ENCODE peak calls at places on chromosome 15, in five cellular contexts. D is Caco-2, U is neural progenitor cell, C is GM23338, O is progenitor cell of endocrine pancreas. G is an unnamed sample.

GRCh38 chr15:78263351-78263781 is 996 bp upstream of the DNAJA4 start:
- DNase-seq in U (no peak), C (no peak), O (no peak), D (no peak), G (no peak)

GRCh38 chr15:69838951-69839350 is 258.8 kb downstream of the TLE3 start:
- DNase-seq in C (no peak), D (no peak), U (no peak), O (no peak), G (no peak)

GRCh38 chr15:90412356-90413194 is 24.5 kb downstream of the IQGAP1 start:
- DNase-seq in O (no peak), D (peak; percentile 77), U (no peak), C (peak; percentile 87), G (no peak)

GRCh38 chr15:64681424-64682024 is 93.9 kb downstream of the RBPMS2 start:
- DNase-seq in O (peak; percentile 28), C (peak; percentile 88), U (peak; percentile 87), D (peak; percentile 75), G (no peak)

GRCh38 chr15:68646156-68646555 is 67.4 kb downstream of the CORO2B start:
- DNase-seq in C (no peak), U (no peak), D (no peak), O (no peak), G (no peak)

GRCh38 chr15:43794269-43795037 is 2.3 kb downstream of the SERF2 start:
- DNase-seq in U (no peak), C (no peak), D (no peak), O (no peak), G (no peak)

GRCh38 chr15:40807888-40808194 is 568 bp upstream of the DNAJC17 start:
- DNase-seq in C (no peak), D (no peak), U (no peak), O (no peak), G (no peak)

GRCh38 chr15:70588613-70589012 is 174.7 kb downstream of the UACA start:
- DNase-seq in U (no peak), D (no peak), C (no peak), O (no peak), G (no peak)

GRCh38 chr15:59812185-59812870 is 123.2 kb upstream of the BNIP2 start:
- DNase-seq in D (no peak), C (peak; percentile 29), O (no peak), U (no peak), G (no peak)

GRCh38 chr15:96294766-96295165 is 35.7 kb upstream of the NR2F2 start:
- DNase-seq in U (no peak), O (no peak), C (no peak), D (no peak), G (no peak)

GRCh38 chr15:59556405-59556804 is 55.2 kb upstream of the GCNT3 start:
- DNase-seq in U (no peak), D (no peak), C (no peak), O (no peak), G (no peak)

GRCh38 chr15:100771745-100772144 is 107.9 kb upstream of the ALDH1A3 start:
- DNase-seq in C (no peak), D (no peak), O (no peak), U (no peak), G (no peak)

GRCh38 chr15:52227456-52227855 is 36.3 kb upstream of the GNB5 start:
- DNase-seq in D (peak; percentile 62), C (peak; percentile 92), U (peak; percentile 82), O (no peak), G (peak; percentile 40)

GRCh38 chr15:41919954-41920538 is 26.2 kb upstream of the SPTBN5 start:
- DNase-seq in C (no peak), O (no peak), U (no peak), D (no peak), G (no peak)

GRCh38 chr15:57118013-57118799 is 199.8 kb downstream of the TCF12 start:
- DNase-seq in D (no peak), O (no peak), U (no peak), C (peak; percentile 42), G (no peak)

GRCh38 chr15:31268108-31268501 is 58.5 kb upstream of the KLF13 start:
- DNase-seq in O (no peak), D (no peak), U (no peak), C (no peak), G (no peak)

GRCh38 chr15:73599934-73600333 is 33.3 kb downstream of the NPTN start:
- DNase-seq in O (no peak), C (no peak), U (no peak), D (no peak), G (no peak)

GRCh38 chr15:23646165-23647000 is 1.3 kb downstream of the MAGEL2 start:
- DNase-seq in U (no peak), O (no peak), C (no peak), D (no peak), G (no peak)

GRCh38 chr15:58793862-58794261 is 22.8 kb downstream of the MINDY2 start:
- DNase-seq in D (peak; percentile 91), U (no peak), C (peak; percentile 16), O (no peak), G (no peak)

GRCh38 chr15:22980189-22981136 is at the start of gene CYFIP1:
- DNase-seq in O (peak; percentile 72), U (peak; percentile 85), C (peak; percentile 84), D (peak; percentile 94), G (peak; percentile 22)

GRCh38 chr15:39593071-39594055 is 12.5 kb downstream of the THBS1 start:
- DNase-seq in C (no peak), O (no peak), U (no peak), D (no peak), G (no peak)

GRCh38 chr15:55337160-55337559 is 18.1 kb downstream of the PIGB start:
- DNase-seq in C (no peak), O (no peak), U (no peak), D (no peak), G (no peak)

GRCh38 chr15:99603828-99604227 is 38.0 kb downstream of the MEF2A start:
- DNase-seq in C (no peak), D (no peak), O (no peak), U (no peak), G (no peak)

GRCh38 chr15:33639968-33640367 is 328.3 kb upstream of the CHRM5 start:
- DNase-seq in D (no peak), C (no peak), U (peak; percentile 30), O (no peak), G (no peak)

GRCh38 chr15:94584833-94585244 is 353.5 kb downstream of the MCTP2 start:
- DNase-seq in O (no peak), U (no peak), C (no peak), D (no peak), G (no peak)

GRCh38 chr15:57224664-57225063 is 151.6 kb upstream of the CGNL1 start:
- DNase-seq in O (no peak), U (no peak), D (no peak), C (no peak), G (no peak)

GRCh38 chr15:51132384-51133139 is 37.9 kb upstream of the TNFAIP8L3 start:
- DNase-seq in C (peak; percentile 59), D (peak; percentile 24), U (peak; percentile 61), O (no peak), G (no peak)

GRCh38 chr15:33675246-33675645 is 293.1 kb upstream of the CHRM5 start:
- DNase-seq in C (peak; percentile 81), O (no peak), U (peak; percentile 74), D (no peak), G (no peak)

GRCh38 chr15:41734079-41734478 is 40.2 kb upstream of the MAPKBP1 start:
- DNase-seq in U (no peak), O (no peak), C (no peak), D (no peak), G (no peak)

DNA sequence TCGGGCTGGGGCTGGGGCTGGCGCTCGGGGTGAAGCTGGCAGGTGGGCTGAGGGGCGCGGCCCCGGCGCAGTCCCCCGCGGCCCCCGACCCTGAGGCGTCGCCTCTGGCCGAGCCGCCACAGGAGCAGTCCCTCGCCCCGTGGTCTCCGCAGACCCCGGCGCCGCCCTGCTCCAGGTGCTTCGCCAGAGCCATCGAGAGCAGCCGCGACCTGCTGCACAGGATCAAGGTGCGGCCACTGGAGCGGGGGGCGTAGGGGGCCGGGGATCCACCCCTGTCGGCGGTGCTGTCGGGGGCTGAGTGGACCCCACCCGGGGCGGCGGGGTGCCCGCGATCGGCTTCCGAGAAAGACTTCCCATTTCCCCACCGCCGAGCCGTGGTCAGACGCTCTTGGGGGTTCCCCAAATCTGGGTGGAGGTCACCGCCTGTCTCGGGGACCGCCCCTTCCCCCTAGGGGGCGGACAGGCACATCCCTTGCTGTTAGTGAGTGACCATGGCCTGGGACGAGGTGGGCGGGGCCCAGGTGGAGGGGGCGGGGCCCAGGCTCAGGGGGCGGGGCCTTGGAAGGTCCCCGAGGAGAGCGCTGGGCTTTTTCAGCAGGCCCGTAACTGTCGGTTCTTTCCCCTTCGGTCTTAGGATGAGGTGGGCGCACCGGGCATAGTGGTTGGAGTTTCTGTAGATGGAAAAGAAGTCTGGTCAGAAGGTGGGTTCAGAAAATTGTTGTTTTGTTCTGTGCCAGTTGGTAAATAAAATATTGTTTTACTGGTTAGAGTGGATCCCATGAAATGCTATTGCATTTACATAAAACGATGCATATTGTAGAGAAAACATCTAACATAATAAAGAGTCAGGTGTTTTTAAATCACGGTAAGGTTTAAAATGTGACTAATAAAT is 587 bp downstream of the LACTB start:
- DNase-seq in U (peak; percentile 78), C (peak; percentile 85), D (peak; percentile 75), O (peak; percentile 82), G (peak; percentile 77)
- TF ChIP-seq CTCF in U (peak; percentile 25), C (peak; percentile 21), D (peak; percentile 39), O (peak; percentile 50), G (no peak)

GRCh38 chr15:48281674-48282073 is 49.6 kb upstream of the DUT start:
- DNase-seq in U (no peak), D (no peak), O (no peak), C (peak; percentile 37), G (no peak)
- TF ChIP-seq CTCF in U (no peak), D (no peak), O (no peak), C (peak; percentile 20), G (no peak)

DNA sequence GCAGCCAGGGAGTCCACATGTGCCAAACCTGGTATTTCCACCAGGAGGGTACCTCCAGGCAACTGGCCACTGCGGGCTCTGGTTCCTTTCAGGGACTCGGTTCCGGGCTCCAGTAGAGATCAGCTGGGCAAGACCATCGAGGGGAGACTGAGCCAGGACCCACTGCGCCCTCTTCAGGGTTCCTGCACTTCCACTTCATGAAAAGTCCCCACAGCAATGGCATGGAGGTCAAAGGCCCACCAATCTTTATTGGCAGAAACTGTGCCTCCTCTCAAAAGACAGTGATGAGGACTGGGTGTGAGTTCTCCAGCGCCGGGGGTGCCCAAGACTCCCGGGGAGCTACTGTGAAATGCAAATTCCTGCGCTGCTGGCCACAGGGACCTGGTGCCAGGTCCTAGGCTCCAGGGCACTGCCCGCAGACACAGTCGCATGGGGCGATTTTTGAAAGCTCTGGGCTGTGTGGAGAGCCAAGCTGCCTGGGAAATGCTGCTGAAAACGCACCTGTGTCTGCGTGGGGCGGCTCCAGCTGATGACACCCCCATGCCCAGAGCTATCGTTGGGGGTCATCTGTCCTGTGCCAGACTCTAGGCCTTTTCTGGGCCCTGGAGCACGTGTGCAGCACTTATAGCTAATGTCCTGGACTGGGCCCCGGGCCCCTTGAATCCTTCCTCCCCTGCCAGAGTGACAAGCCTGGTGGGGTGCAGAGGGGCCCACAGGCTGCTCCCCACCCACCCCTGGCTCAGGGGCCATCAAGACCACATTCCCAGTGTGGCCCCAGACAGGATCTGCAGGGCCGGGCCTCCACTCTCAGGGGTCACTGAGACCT is 144.0 kb downstream of the NSMCE3 start:
- DNase-seq in C (no peak), U (no peak), O (no peak), D (no peak), G (no peak)
- TF ChIP-seq CTCF in C (peak; percentile 16), U (no peak), O (no peak), D (no peak), G (no peak)

DNA sequence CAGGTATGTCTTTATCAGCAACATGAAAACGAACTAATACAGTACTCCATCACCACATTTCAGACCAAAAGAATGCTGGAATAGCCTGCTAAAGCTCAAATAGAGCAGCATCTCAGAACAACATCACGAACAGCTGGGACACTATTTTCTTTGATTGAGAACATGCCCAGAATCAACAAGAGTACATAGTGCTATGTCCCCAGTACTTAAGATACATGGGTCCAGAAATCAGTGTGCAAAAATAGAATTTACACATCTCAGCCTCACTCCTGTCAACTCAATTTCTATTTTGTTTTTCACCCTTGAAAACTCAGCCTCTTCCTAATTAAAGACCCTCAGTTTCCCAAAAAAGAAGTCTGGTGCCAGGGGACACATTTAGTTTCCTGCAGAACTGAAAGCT is 753.9 kb downstream of the AGBL1 start:
- DNase-seq in C (no peak), U (no peak), D (no peak), O (no peak), G (no peak)
- TF ChIP-seq CTCF in C (no peak), U (no peak), D (no peak), O (no peak), G (no peak)

G was measured in activated B cell treated with CpG ODN at 0.5 μM for 24 hours.